ENCODE peak calls at places on chromosome 9, in nine cellular contexts. V is neural crest cell, S is astrocyte of the spinal cord, L is HL-60, N is gastrocnemius medialis, R is cardiac fibroblast, C is body of pancreas, E is neural progenitor cell, Z is type B pancreatic cell. K is an unnamed sample.

GRCh38 chr9:89781838-89782237 is 177.0 kb downstream of the GADD45G start:
- DNase-seq in Z (no peak), N (no peak), S (no peak), R (no peak), V (no peak), E (no peak), L (no peak), C (no peak), K (no peak)

GRCh38 chr9:125774106-125774505 is 26.9 kb downstream of the PBX3 start:
- DNase-seq in C (no peak), E (no peak), L (no peak), N (no peak), Z (no peak), V (no peak), S (no peak), R (no peak), K (no peak)

GRCh38 chr9:123053711-123054110 is 20.2 kb downstream of the GPR21 start:
- DNase-seq in Z (no peak), V (no peak), C (no peak), S (no peak), E (no peak), R (no peak), N (no peak), L (no peak), K (no peak)

GRCh38 chr9:127741831-127742434 is 6.8 kb upstream of the TOR2A start:
- DNase-seq in E (peak; percentile 97), C (peak; percentile 82), R (no peak), S (peak; percentile 37), Z (no peak), L (no peak), V (peak; percentile 91), N (peak; percentile 52), K (no peak)

GRCh38 chr9:130692365-130692764 is 1.2 kb upstream of the EXOSC2 start:
- DNase-seq in N (no peak), Z (no peak), R (peak; percentile 26), L (no peak), S (peak; percentile 40), E (peak; percentile 95), V (peak; percentile 76), C (no peak), K (no peak)

GRCh38 chr9:1759901-1760300 is 255.2 kb upstream of the SMARCA2 start:
- DNase-seq in E (no peak), S (no peak), L (no peak), V (no peak), Z (no peak), C (no peak), N (no peak), R (no peak), K (no peak)

GRCh38 chr9:89923961-89924504 is 319.2 kb downstream of the GADD45G start:
- DNase-seq in C (no peak), Z (no peak), V (no peak), L (no peak), R (no peak), E (no peak), S (peak; percentile 19), N (no peak), K (no peak)

GRCh38 chr9:109256381-109256780 is 64.5 kb downstream of the EPB41L4B start:
- DNase-seq in C (no peak), V (no peak), L (no peak), N (no peak), S (peak; percentile 90), E (no peak), R (peak; percentile 29), Z (no peak), K (no peak)

GRCh38 chr9:130847306-130848217 is 12.5 kb downstream of the ABL1 start:
- DNase-seq in R (peak; percentile 100), Z (no peak), N (peak; percentile 72), E (peak; percentile 47), L (no peak), V (no peak), S (peak; percentile 99), C (peak; percentile 51), K (no peak)

GRCh38 chr9:80954521-80954920 is 734.8 kb downstream of the TLE1 start:
- DNase-seq in S (no peak), N (no peak), E (peak; percentile 9), C (no peak), L (no peak), R (peak; percentile 9), V (no peak), Z (no peak), K (no peak)

GRCh38 chr9:136260936-136261472 is 15.4 kb upstream of the QSOX2 start:
- DNase-seq in R (no peak), E (no peak), Z (no peak), C (no peak), L (no peak), S (no peak), N (no peak), V (no peak), K (no peak)

GRCh38 chr9:91089405-91090131 is 272.1 kb downstream of the AUH start:
- DNase-seq in S (peak; percentile 66), V (no peak), E (peak; percentile 28), Z (no peak), N (no peak), L (no peak), C (peak; percentile 36), R (peak; percentile 62), K (peak; percentile 37)

GRCh38 chr9:107815782-107816181 is 326.2 kb upstream of the KLF4 start:
- DNase-seq in S (no peak), R (no peak), N (no peak), V (no peak), Z (no peak), L (no peak), E (no peak), C (no peak), K (no peak)

GRCh38 chr9:136759436-136760325 is 1.6 kb upstream of the LCN8 start:
- DNase-seq in N (no peak), Z (no peak), R (no peak), E (no peak), V (no peak), L (no peak), C (no peak), S (no peak), K (no peak)

GRCh38 chr9:93304574-93305496 is 120.9 kb downstream of the WNK2 start:
- DNase-seq in N (peak; percentile 70), R (peak; percentile 57), C (peak; percentile 67), Z (peak; percentile 72), L (no peak), S (peak; percentile 55), E (peak; percentile 81), V (peak; percentile 66), K (peak; percentile 51)

GRCh38 chr9:134325096-134325812 is 1.0 kb upstream of the RXRA start:
- DNase-seq in C (peak; percentile 62), N (no peak), V (no peak), R (peak; percentile 50), E (peak; percentile 68), Z (no peak), L (no peak), S (peak; percentile 65), K (peak; percentile 37)

DNA sequence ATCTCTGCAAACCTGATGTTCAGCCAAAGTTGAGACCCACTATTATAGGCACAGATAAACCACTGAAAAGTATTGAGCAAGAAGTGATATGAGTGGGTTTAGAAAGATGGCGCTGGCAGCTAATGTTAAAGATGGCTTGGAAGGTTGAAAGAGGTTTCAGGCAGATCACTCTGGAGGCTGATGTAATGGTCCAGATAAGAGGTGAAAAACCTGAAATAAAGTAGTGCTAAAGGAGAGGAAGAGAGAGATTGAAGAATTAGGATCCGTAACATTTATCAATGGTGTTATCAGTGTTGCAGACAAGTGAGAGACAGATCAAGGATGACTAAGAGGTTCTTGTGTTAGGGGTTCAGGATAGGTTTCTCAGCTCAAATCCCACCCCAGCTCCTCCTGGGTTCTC is 58.3 kb downstream of the SLC44A1 start:
- DNase-seq in N (no peak), C (no peak), Z (no peak), V (no peak), L (no peak), E (no peak), S (no peak), R (no peak), K (no peak)
- TF ChIP-seq CTCF in N (no peak), C (no peak), Z (no peak), V (no peak), L (no peak), E (no peak), S (no peak), R (no peak), K (no peak)

DNA sequence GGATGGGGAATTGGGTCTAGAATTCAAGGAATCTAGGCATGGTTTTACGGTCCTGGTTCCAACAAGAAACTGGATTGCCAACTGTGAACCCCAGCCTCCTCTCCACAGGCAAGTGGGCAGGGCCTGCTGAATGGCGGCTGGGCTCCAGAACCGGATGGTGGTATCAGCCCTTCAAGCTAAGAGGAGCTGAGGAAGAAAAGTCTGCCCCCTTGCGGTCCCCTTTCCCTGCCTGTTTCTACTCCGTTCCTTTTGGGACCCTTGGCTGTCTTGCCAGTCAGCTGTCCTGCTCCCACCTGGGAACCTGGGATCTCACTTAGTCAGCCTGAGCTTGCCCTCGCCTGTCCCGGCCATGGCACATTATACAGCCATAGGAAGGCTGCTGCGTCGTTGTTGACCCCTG is 234.4 kb upstream of the DAPK1 start:
- DNase-seq in E (peak; percentile 45), Z (no peak), C (no peak), V (no peak), R (no peak), L (no peak), S (no peak), N (no peak), K (no peak)
- TF ChIP-seq CTCF in E (peak; percentile 49), Z (no peak), C (no peak), V (no peak), R (no peak), L (no peak), S (peak; percentile 4), N (no peak), K (no peak)

DNA sequence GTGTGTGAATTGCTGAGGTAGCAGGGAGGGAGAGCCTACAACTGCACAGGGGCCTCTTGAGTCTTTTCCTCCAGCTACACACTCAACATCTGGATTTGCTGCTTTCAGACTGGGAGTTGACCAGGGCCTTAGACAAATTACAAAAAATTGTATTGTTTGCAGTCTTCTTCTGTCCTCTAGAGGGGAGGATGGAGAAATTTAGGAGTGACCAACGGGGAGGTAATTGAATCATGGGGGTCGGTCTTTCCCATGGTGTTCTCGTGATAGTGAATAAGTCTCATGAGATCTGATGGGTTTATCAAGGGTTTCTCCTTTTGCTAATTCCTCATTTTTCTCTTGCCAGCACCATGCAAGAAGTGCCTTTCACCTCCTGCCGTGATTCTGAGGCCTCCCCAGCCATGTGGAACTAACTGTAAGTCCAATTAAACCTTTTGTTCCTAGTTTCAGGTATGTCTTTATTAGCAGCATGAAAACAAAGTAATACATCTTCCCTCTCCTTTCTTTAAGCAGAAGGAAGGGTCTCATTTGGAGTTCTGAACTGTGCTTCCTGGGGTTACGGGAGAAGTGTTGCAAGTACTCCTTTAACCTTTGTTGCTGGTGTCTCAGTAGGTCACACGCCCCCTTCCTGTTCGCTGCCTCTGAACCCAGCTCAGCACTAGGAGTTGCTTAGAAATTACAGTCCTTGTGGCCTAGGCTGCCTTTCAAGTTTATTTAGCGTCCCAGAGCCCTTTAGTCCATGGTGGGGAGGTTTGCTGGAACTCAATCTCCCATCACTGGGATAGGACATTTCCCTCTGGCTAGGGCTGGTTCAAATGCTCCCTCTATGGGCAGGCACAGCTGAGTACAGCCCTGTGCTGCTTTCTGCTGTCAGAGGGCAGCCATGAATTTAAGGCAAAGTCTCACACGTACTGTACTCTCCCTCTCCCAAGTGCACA is 4.4 kb downstream of the IFNA8 start:
- DNase-seq in R (no peak), L (no peak), N (no peak), C (no peak), S (no peak), Z (no peak), E (peak; percentile 13), V (no peak), K (no peak)
- TF ChIP-seq CTCF in R (peak; percentile 33), L (no peak), N (no peak), C (no peak), S (peak; percentile 5), Z (no peak), E (peak; percentile 47), V (peak; percentile 28), K (peak; percentile 10)

GRCh38 chr9:105151686-105151995 is 92.8 kb upstream of the SLC44A1 start:
- DNase-seq in V (no peak), C (no peak), R (no peak), N (no peak), Z (no peak), E (no peak), S (no peak), L (no peak), K (no peak)
- TF ChIP-seq CTCF in V (no peak), C (no peak), R (no peak), N (no peak), Z (no peak), E (no peak), S (no peak), L (no peak), K (no peak)